ENCODE peak calls at places on chromosome 15, in five cellular contexts. P is upper lobe of right lung, A is PC-9, S is fibroblast of lung, R is mammary epithelial cell. X is an unnamed sample. For H3K27me3, the result is how much of the 10 kb centered on the place peaks cover.

GRCh38 chr15:70172124-70172523 is 74.4 kb upstream of the TLE3 start:
- DNase-seq in P (peak), A (no peak), S (no peak), R (no peak), X (no peak)

GRCh38 chr15:37594431-37594830 is 340.0 kb upstream of the TMCO5A start:
- DNase-seq in A (no peak), P (no peak), S (no peak), R (no peak), X (no peak)

GRCh38 chr15:42444415-42445063 is 46.4 kb downstream of the ZNF106 start:
- DNase-seq in A (no peak), P (no peak), R (peak), S (no peak), X (no peak)

GRCh38 chr15:51130344-51130743 is 35.6 kb upstream of the TNFAIP8L3 start:
- DNase-seq in R (no peak), S (no peak), P (no peak), A (no peak), X (no peak)

GRCh38 chr15:58154769-58155168 is 16.6 kb downstream of the AQP9 start:
- DNase-seq in R (peak), A (no peak), P (no peak), S (no peak), X (no peak)

GRCh38 chr15:39786444-39787056 is 3.9 kb upstream of the FSIP1 start:
- DNase-seq in S (peak), R (peak), A (no peak), P (no peak), X (no peak)

GRCh38 chr15:66017009-66017408 is 147.7 kb downstream of the RAB11A start:
- DNase-seq in P (no peak), A (no peak), S (no peak), R (no peak), X (no peak)

GRCh38 chr15:49255966-49256759 is 86.1 kb downstream of the GALK2 start:
- DNase-seq in A (no peak), R (no peak), P (no peak), S (peak), X (no peak)

GRCh38 chr15:31338879-31339557 is 12.4 kb downstream of the KLF13 start:
- DNase-seq in R (peak), S (peak), P (peak), A (no peak), X (peak)

GRCh38 chr15:95464091-95464888 is 866.2 kb upstream of the NR2F2 start:
- DNase-seq in R (no peak), A (no peak), P (no peak), S (peak), X (no peak)

GRCh38 chr15:95247068-95247984 is 1016.0 kb downstream of the MCTP2 start:
- DNase-seq in P (no peak), A (peak), S (peak), R (peak), X (peak)

GRCh38 chr15:23690450-23690852 is 3.3 kb upstream of the NDN start:
- DNase-seq in R (no peak), P (peak), S (peak), A (no peak), X (no peak)

GRCh38 chr15:33201376-33202189 is 7.1 kb upstream of the FMN1 start:
- DNase-seq in A (peak), P (peak), R (peak), S (peak), X (peak)

DNA sequence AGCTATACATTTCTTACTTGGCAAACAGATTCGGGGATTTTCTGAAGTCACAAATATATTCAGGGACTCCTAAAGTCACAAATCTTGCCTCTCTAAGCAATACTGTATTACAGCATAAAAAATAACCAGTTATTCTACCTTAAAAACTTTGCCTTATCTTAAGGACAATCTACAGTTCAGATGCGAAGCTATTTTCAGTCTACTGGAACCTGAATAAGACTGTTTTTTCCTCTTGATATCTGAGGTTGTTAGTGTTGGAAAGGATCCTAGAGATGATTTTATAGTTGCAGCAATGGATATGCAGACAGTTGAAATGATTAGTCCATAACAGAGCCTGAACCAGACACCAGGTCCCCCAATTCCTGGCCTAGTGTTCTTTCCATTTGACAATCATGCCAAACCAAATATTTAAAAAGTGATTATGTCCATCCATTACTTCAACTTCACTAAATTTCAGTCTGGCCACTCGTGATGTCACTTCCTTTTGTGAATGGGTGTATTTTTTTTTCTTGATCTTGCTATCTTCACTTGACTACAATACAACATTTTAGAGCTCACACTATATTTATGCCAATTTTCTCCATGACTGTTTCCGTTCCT is 1.8 kb downstream of the HDGFL3 start:
- DNase-seq in R (no peak), A (no peak), P (no peak), S (peak), X (no peak)
- H3K4me3 ChIP-seq in R (peak), A (no peak), P (peak), S (peak), X (peak)

DNA sequence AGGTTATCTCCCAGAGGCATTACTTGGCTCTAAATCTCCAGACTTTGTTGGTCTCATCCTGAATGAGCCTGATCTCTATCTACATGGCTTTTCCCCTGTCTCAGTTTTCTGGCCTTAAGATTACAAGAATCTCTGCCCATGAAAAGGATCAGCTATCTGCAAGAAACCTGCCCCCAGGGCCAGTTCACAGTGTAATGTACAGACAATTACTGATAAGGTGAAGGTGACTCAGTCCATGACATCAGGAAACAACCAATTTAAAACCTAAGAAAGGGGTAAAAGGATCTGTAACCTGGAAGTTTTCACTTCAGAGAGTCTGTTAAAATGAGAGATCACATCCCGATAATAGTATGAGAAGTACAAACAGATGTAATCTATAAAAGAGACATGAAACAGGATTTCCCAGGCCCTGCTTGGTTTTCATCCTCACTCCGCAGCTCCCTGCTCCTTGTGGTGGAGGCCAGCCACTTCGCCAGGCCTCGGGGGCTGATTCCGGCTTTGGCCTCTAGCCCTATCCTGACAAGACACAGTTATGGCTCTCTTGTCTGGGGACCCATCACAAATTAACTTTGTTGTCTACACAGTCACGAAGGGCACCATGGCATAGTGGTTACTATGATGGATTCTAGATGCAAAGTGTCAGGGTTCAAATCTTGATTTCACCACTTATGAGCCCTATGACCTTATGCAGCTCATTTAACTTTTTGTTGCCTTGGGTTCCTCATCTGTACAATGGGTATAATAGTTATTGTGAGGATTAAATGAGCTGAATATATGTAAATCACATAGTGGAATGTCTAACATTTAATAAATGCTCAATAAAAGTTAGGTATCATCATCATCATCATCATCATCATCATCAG is 137.0 kb downstream of the THSD4 start:
- DNase-seq in R (no peak), A (peak), P (no peak), S (no peak), X (no peak)
- TF ChIP-seq CTCF in R (no peak), A (no peak), P (no peak), S (no peak), X (no peak)

GRCh38 chr15:73755481-73755880 is 2.3 kb upstream of the INSYN1 start:
- DNase-seq in S (no peak), P (no peak), A (no peak), R (no peak), X (no peak)
- H3K27me3 ChIP-seq in S (under half), P (under half), A (half or more), R (under half), X (under half)

GRCh38 chr15:78875107-78875914 is 2.6 kb downstream of the MORF4L1 start:
- DNase-seq in A (no peak), R (no peak), S (no peak), P (no peak), X (no peak)
- H3K4me3 ChIP-seq in A (peak), R (peak), S (peak), P (peak), X (peak)

GRCh38 chr15:78481917-78482316 is 25.5 kb upstream of the HYKK start:
- DNase-seq in P (no peak), R (no peak), S (no peak), A (no peak), X (no peak)
- TF ChIP-seq CTCF in P (no peak), R (no peak), S (no peak), A (no peak), X (no peak)

DNA sequence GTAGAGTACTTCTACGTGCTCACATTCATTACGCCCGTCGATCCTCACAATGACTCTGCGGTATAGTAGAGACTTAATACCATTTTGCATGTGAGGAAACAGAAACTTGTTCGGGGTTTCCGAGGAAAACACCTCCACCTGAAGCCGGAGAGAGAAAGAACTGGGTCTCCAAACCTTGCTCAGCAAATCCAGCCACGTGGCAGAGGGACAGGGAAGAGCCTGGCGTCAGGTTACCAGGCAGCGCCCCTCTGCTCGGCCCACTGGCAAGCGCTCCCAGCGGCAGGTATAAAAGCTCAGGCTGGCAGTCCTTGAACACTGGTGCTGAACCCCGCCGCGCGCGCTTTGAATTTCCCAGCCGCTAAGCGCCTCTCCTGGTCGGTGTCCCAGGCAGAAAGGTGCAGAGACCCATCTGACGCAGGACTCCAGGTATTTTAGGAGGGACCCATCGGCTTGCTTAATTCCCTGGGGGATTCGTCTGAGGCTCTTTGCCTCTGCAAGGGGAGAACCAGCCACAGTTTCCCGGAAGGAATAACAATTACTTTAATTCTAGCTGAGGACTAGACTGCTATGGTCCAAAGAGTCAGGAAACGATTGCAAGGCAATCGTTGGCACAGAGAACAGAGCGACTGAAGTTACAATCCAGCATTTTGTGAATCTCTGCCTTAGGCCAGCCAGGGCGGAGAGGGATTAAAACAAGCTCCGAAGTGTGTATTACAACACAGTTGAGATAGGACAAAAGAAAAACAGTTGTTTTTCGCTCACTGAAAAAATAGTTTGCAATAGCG is at the start of gene C2CD4A:
- DNase-seq in P (peak), S (peak), R (peak), A (peak), X (no peak)
- H3K27me3 ChIP-seq in P (under half), S (under half), R (under half), A (under half), X (under half)

GRCh38 chr15:73751896-73752816 is 995 bp downstream of the INSYN1 start:
- DNase-seq in S (no peak), P (no peak), R (no peak), A (no peak), X (no peak)
- H3K4me3 ChIP-seq in S (peak), P (peak), R (no peak), A (peak), X (peak)

DNA sequence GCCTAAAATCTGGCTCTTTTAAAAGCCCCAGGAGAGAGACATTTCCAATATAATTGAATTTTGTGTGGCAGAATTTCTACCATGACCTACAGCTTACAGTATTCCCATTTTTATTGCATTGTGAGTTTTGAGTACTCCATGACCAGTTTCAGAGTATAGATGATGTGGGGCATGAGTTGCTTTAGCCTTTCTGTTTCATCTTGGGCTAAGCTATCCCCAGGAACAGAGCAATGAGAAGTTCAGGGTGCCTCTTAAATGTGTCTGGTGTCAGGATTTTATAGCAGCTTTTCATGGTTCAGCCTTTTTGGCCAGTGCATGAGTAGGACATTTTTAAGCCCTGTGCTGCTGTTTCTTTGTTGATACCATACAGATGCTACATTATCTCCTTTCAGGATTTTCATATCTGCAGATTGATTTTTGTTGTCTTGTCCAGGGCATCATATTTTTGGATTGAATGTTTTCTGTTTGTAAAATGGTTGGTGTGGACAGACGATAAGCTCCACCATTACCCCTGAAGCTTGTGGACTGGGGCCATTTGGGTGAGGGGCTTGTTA is 3.5 kb downstream of the ABHD2 start:
- DNase-seq in S (no peak), R (no peak), A (no peak), P (no peak), X (no peak)
- TF ChIP-seq CTCF in S (no peak), R (no peak), A (no peak), P (no peak), X (no peak)

GRCh38 chr15:91291673-91292072 is 191.6 kb downstream of the SV2B start:
- DNase-seq in S (peak), P (no peak), A (no peak), R (no peak), X (no peak)

GRCh38 chr15:91298101-91298500 is 198.0 kb downstream of the SV2B start:
- DNase-seq in A (no peak), S (no peak), P (no peak), R (no peak), X (no peak)

GRCh38 chr15:91290553-91290952 is 190.5 kb downstream of the SV2B start:
- DNase-seq in S (no peak), A (no peak), R (no peak), P (no peak), X (no peak)

GRCh38 chr15:91289324-91289723 is 189.3 kb downstream of the SV2B start:
- DNase-seq in R (no peak), P (no peak), A (no peak), S (no peak), X (no peak)

GRCh38 chr15:91294795-91295194 is 194.7 kb downstream of the SV2B start:
- DNase-seq in A (no peak), R (no peak), S (no peak), P (no peak), X (no peak)
- H3K27me3 ChIP-seq in A (half or more), R (under half), S (under half), P (under half), X (under half)

GRCh38 chr15:20644026-20644425 is 102.4 kb upstream of the GOLGA6L6 start:
- DNase-seq in A (no peak), P (no peak), S (no peak), R (no peak), X (no peak)
- H3K4me3 ChIP-seq in A (no peak), P (no peak), S (no peak), R (no peak), X (no peak)